ENCODE peak calls at places on chromosomes 5 and 9, in ten cellular contexts. Z is activated T-cell treated with anti-CD3 and anti-CD28 coated beads for 1 hour; R is NCI-H524; K is CD8-positive, alpha-beta T cell; D is activated CD4-positive, alpha-beta T cell treated with anti-CD3 and anti-CD28 coated beads, Interleukin-2, amount 50 U/mL, for 1 hour; F is EL; Q is HT-29; C is activated effector memory CD4-positive, alpha-beta T cell treated with Interleukin-2 at 50 U/mL for 16 hours; X is NCI-H1092; M is fibroblast of the aortic adventitia. O is an unnamed sample.

GRCh38 chr9:125990186-125990792 is 243.1 kb downstream of the PBX3 start:
- DNase-seq in C (no peak), R (no peak), K (no peak), Q (no peak), D (no peak), Z (no peak), F (no peak), M (no peak), X (no peak), O (no peak)

GRCh38 chr5:78293856-78294249 is 645 bp downstream of the AP3B1 start:
- DNase-seq in D (no peak), M (peak), X (no peak), K (no peak), C (no peak), R (peak), F (peak), Z (no peak), Q (peak), O (no peak)

GRCh38 chr5:41772071-41772470 is 98.2 kb downstream of the OXCT1 start:
- DNase-seq in F (no peak), D (no peak), Q (no peak), C (no peak), Z (no peak), R (no peak), K (no peak), M (no peak), X (no peak), O (no peak)

GRCh38 chr5:78518365-78519197 is 130.0 kb downstream of the LHFPL2 start:
- DNase-seq in F (peak), R (peak), Z (no peak), X (no peak), C (no peak), M (peak), K (no peak), D (no peak), Q (peak), O (no peak)

GRCh38 chr5:157516626-157517325 is 56.8 kb downstream of the NIPAL4 start:
- DNase-seq in D (no peak), Q (no peak), M (peak), C (no peak), K (no peak), Z (no peak), R (peak), X (no peak), F (peak), O (no peak)

GRCh38 chr9:135947582-135947981 is 13.6 kb downstream of the UBAC1 start:
- DNase-seq in R (no peak), Q (no peak), M (no peak), K (no peak), F (no peak), C (no peak), Z (no peak), D (no peak), X (no peak), O (no peak)

GRCh38 chr5:114237766-114238165 is 124.1 kb upstream of the KCNN2 start:
- DNase-seq in C (no peak), M (no peak), Z (no peak), F (peak), Q (peak), D (no peak), X (no peak), R (no peak), K (no peak), O (no peak)

GRCh38 chr5:142178651-142179050 is 70.1 kb downstream of the NDFIP1 start:
- DNase-seq in D (no peak), C (no peak), K (no peak), M (no peak), X (no peak), Z (no peak), F (no peak), R (no peak), Q (no peak), O (no peak)

GRCh38 chr9:87570000-87570834 is 72.5 kb downstream of the DAPK1 start:
- DNase-seq in D (no peak), R (no peak), X (no peak), F (no peak), K (no peak), Q (peak), C (no peak), Z (no peak), M (peak), O (no peak)

GRCh38 chr5:90134892-90135291 is 274.7 kb downstream of the CETN3 start:
- DNase-seq in D (no peak), Q (no peak), K (no peak), C (no peak), M (peak), X (no peak), Z (no peak), F (no peak), R (no peak), O (no peak)

GRCh38 chr5:143219696-143220095 is 183.8 kb downstream of the NR3C1 start:
- DNase-seq in F (peak), X (no peak), Z (no peak), C (no peak), Q (no peak), D (no peak), K (no peak), M (peak), R (no peak), O (no peak)

GRCh38 chr9:78144663-78145377 is 91.1 kb upstream of the CEP78 start:
- DNase-seq in M (peak), R (no peak), C (no peak), Z (no peak), D (no peak), Q (no peak), K (no peak), X (no peak), F (no peak), O (no peak)

GRCh38 chr9:80489329-80489728 is 917.6 kb downstream of the TLE4 start:
- DNase-seq in K (no peak), X (no peak), F (no peak), R (no peak), Z (no peak), C (no peak), D (no peak), Q (no peak), M (no peak), O (no peak)

GRCh38 chr5:115471674-115472073 is 72.9 kb downstream of the FEM1C start:
- DNase-seq in M (no peak), F (no peak), R (no peak), C (no peak), X (no peak), Q (no peak), Z (no peak), K (no peak), D (no peak), O (no peak)

GRCh38 chr5:167919268-167919560 is 372.2 kb upstream of the WWC1 start:
- DNase-seq in M (no peak), C (no peak), R (no peak), Q (no peak), D (no peak), K (no peak), Z (no peak), X (no peak), F (no peak), O (no peak)

GRCh38 chr9:4237748-4238511 is 61.9 kb downstream of the GLIS3 start:
- DNase-seq in F (peak), D (no peak), R (no peak), C (no peak), M (peak), K (no peak), Z (no peak), X (no peak), Q (peak), O (no peak)

GRCh38 chr5:150243590-150243989 is 46.0 kb downstream of the CAMK2A start:
- DNase-seq in Q (no peak), F (no peak), C (no peak), M (no peak), K (no peak), R (peak), X (no peak), D (no peak), Z (no peak), O (no peak)

GRCh38 chr5:54851449-54851848 is 133.9 kb downstream of the ESM1 start:
- DNase-seq in K (no peak), D (no peak), F (no peak), M (no peak), R (no peak), X (no peak), C (no peak), Z (no peak), Q (no peak), O (no peak)

GRCh38 chr5:94707359-94707758 is 88.9 kb downstream of the SLF1 start:
- DNase-seq in Z (no peak), Q (no peak), X (no peak), D (no peak), K (no peak), F (no peak), M (no peak), R (no peak), C (no peak), O (no peak)

GRCh38 chr5:61572959-61573358 is 240.9 kb downstream of the ZSWIM6 start:
- DNase-seq in D (no peak), R (no peak), X (no peak), F (no peak), Z (no peak), Q (no peak), C (no peak), K (no peak), M (no peak), O (no peak)

GRCh38 chr5:179607449-179607931 is 16.0 kb downstream of the HNRNPH1 start:
- DNase-seq in Q (no peak), C (no peak), D (no peak), Z (no peak), M (peak), F (no peak), X (no peak), K (no peak), R (peak), O (no peak)

GRCh38 chr5:167244583-167244982 is 1046.9 kb upstream of the WWC1 start:
- DNase-seq in F (peak), M (no peak), R (peak), Z (no peak), D (no peak), C (no peak), K (no peak), Q (no peak), X (no peak), O (no peak)